ENCODE peak calls at places on chromosomes 1 and 21, in seven cellular contexts. V is right cardiac atrium, N is upper lobe of right lung, S is aorta, C is GM23338, D is prostate gland, H is ascending aorta. A is an unnamed sample.

GRCh38 chr1:23957096-23957495 is 2.5 kb upstream of the PNRC2 start:
- DNase-seq in D (peak; percentile 81), N (no peak), V (no peak), H (no peak), C (no peak), S (no peak), A (no peak)

GRCh38 chr1:154697710-154698109 is 89.7 kb upstream of the ADAR start:
- DNase-seq in N (no peak), V (no peak), S (no peak), C (no peak), D (no peak), H (no peak), A (no peak)

GRCh38 chr1:53619811-53620619 is 118.9 kb downstream of the GLIS1 start:
- DNase-seq in N (peak; percentile 42), H (peak; percentile 37), D (no peak), V (peak; percentile 11), C (no peak), S (peak; percentile 51), A (no peak)

GRCh38 chr1:168987330-168987729 is 119.2 kb upstream of the ATP1B1 start:
- DNase-seq in N (no peak), C (no peak), H (no peak), D (no peak), V (no peak), S (no peak), A (no peak)

GRCh38 chr1:27831568-27832410 is 1.2 kb downstream of the PPP1R8 start:
- DNase-seq in S (no peak), N (no peak), V (no peak), H (no peak), C (no peak), D (no peak), A (no peak)

GRCh38 chr21:33395866-33396265 is 7.3 kb upstream of the IFNGR2 start:
- DNase-seq in H (no peak), N (no peak), D (no peak), V (no peak), S (no peak), C (no peak), A (no peak)

GRCh38 chr1:56434025-56434424 is 145.3 kb downstream of the PLPP3 start:
- DNase-seq in D (no peak), C (no peak), V (no peak), H (peak; percentile 28), S (no peak), N (no peak), A (no peak)

GRCh38 chr1:53560572-53561487 is 101.6 kb downstream of the DMRTB1 start:
- DNase-seq in V (peak; percentile 21), S (peak; percentile 58), H (peak; percentile 53), C (no peak), D (no peak), N (peak; percentile 44), A (no peak)

GRCh38 chr1:176717052-176717754 is 254.2 kb downstream of the PAPPA2 start:
- DNase-seq in D (no peak), H (no peak), S (no peak), V (no peak), C (peak; percentile 7), N (no peak), A (no peak)

GRCh38 chr1:22919341-22920025 is 53.2 kb downstream of the LACTBL1 start:
- DNase-seq in N (no peak), S (peak; percentile 59), H (no peak), V (no peak), D (no peak), C (no peak), A (no peak)

GRCh38 chr1:12447301-12447700 is 170.7 kb downstream of the DHRS3 start:
- DNase-seq in V (no peak), D (no peak), N (no peak), H (no peak), S (no peak), C (no peak), A (no peak)

GRCh38 chr1:226519741-226520598 is 28.6 kb upstream of the STUM start:
- DNase-seq in N (no peak), V (no peak), D (no peak), H (no peak), S (no peak), C (peak; percentile 45), A (no peak)

GRCh38 chr21:42779431-42779861 is 99.9 kb downstream of the WDR4 start:
- DNase-seq in D (no peak), S (no peak), C (no peak), N (no peak), V (no peak), H (no peak), A (no peak)

GRCh38 chr21:31554511-31555022 is 104.9 kb upstream of the SOD1 start:
- DNase-seq in V (no peak), D (no peak), C (peak; percentile 73), N (peak; percentile 16), H (no peak), S (peak; percentile 24), A (no peak)

GRCh38 chr1:203702130-203702577 is 62.8 kb upstream of the LAX1 start:
- DNase-seq in C (peak; percentile 86), N (no peak), V (peak; percentile 56), S (no peak), H (peak; percentile 77), D (peak; percentile 20), A (peak; percentile 29)

GRCh38 chr1:145730900-145731299 is 11.6 kb downstream of the CD160 start:
- DNase-seq in V (no peak), D (no peak), N (no peak), H (no peak), S (no peak), C (peak; percentile 53), A (no peak)

GRCh38 chr1:95321516-95321915 is 87.5 kb downstream of the RWDD3 start:
- DNase-seq in N (no peak), S (no peak), D (no peak), H (no peak), C (no peak), V (no peak), A (no peak)

GRCh38 chr21:38850277-38850951 is 44.7 kb downstream of the ETS2 start:
- DNase-seq in D (no peak), N (no peak), V (no peak), H (no peak), S (no peak), C (no peak), A (no peak)

GRCh38 chr21:35147439-35147838 is 98.3 kb upstream of the RUNX1 start:
- DNase-seq in S (no peak), V (no peak), N (no peak), C (no peak), H (no peak), D (no peak), A (no peak)

GRCh38 chr21:42820513-42821465 is 58.5 kb downstream of the WDR4 start:
- DNase-seq in N (no peak), V (no peak), S (no peak), H (no peak), D (no peak), C (no peak), A (no peak)

GRCh38 chr1:78157162-78157561 is 111.4 kb downstream of the GIPC2 start:
- DNase-seq in D (no peak), N (no peak), S (no peak), H (no peak), V (no peak), C (no peak), A (no peak)

GRCh38 chr1:22362626-22363402 is 88.8 kb upstream of the ZBTB40 start:
- DNase-seq in D (no peak), C (no peak), V (no peak), N (no peak), H (no peak), S (no peak), A (no peak)

GRCh38 chr1:186474208-186474607 is 13.3 kb upstream of the PDC start:
- DNase-seq in S (no peak), H (no peak), C (no peak), D (no peak), N (no peak), V (no peak), A (no peak)

GRCh38 chr1:24295547-24295946 is 23.6 kb upstream of the GRHL3 start:
- DNase-seq in C (no peak), D (no peak), V (no peak), S (no peak), N (no peak), H (no peak), A (no peak)

GRCh38 chr21:41121785-41122415 is 46.1 kb upstream of the BACE2 start:
- DNase-seq in H (peak; percentile 94), C (peak; percentile 82), V (peak; percentile 90), N (peak; percentile 83), D (peak; percentile 90), S (peak; percentile 94), A (peak; percentile 81)

GRCh38 chr1:217642455-217642854 is 11.3 kb downstream of the SPATA17 start:
- DNase-seq in D (no peak), H (no peak), N (no peak), V (no peak), S (no peak), C (no peak), A (no peak)

DNA sequence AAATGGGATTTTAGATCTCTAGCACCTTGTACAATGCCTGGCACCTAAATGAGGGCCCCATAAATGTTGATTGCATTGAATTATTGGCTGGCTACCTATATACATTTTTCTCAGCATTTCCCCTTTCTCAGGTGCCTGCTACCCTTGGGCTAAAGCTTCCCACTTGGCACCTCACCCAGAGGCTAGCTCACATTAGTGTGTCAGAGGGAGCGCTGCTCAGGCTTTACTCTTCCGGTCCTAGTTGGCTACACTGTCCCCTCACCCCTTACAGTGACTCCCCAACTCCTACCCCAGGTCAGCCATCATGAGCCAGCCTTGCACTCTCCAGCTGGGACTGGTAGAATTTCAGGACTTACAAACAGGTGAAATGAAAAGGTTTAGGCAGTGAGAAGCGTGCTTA is 9.5 kb downstream of the TRAF5 start:
- DNase-seq in C (no peak), S (no peak), H (no peak), N (no peak), D (no peak), V (no peak), A (no peak)
- H3K4me1 ChIP-seq in C (peaks cover 12% of the 10 kb centered on the region), S (peaks cover 15% of the 10 kb centered on the region), H (peaks cover 16% of the 10 kb centered on the region), N (peaks cover 10% of the 10 kb centered on the region), D (peaks cover 4% of the 10 kb centered on the region), V (peaks cover 2% of the 10 kb centered on the region), A (no peaks in the 10 kb centered on the region)

GRCh38 chr1:66506393-66506687 is 27.6 kb upstream of the SGIP1 start:
- DNase-seq in V (no peak), S (no peak), C (no peak), N (no peak), H (no peak), D (no peak), A (no peak)
- H3K27ac ChIP-seq in V (no peak overlapping the region), S (no peak overlapping the region), C (no peak overlapping the region), N (no peak overlapping the region), H (no peak overlapping the region), D (no peak overlapping the region), A (no peak overlapping the region)

GRCh38 chr1:81232505-81232904 is 568.2 kb upstream of the ADGRL2 start:
- DNase-seq in C (no peak), V (no peak), N (no peak), H (no peak), D (no peak), S (no peak), A (no peak)
- H3K4me3 ChIP-seq in C (no peak overlapping the region), V (no peak overlapping the region), N (no peak overlapping the region), H (no peak overlapping the region), D (no peak overlapping the region), S (no peak overlapping the region), A (no peak overlapping the region)

GRCh38 chr1:51517361-51518032 is 1.6 kb downstream of the EPS15 start:
- DNase-seq in V (no peak), H (no peak), D (peak; percentile 23), N (no peak), S (no peak), C (no peak), A (no peak)
- H3K4me1 ChIP-seq in V (no peaks in the 10 kb centered on the region), H (peaks cover 3% of the 10 kb centered on the region), D (peaks cover 2% of the 10 kb centered on the region), N (peaks cover 44% of the 10 kb centered on the region), S (peaks cover 3% of the 10 kb centered on the region), C (peaks cover 11% of the 10 kb centered on the region), A (peaks cover 50% of the 10 kb centered on the region)

GRCh38 chr1:34865981-34866761 is 6.6 kb upstream of the SMIM12 start:
- DNase-seq in S (peak; percentile 97), C (peak; percentile 91), V (peak; percentile 95), H (peak; percentile 91), N (peak; percentile 95), D (peak; percentile 65), A (peak; percentile 87)
- H3K27ac ChIP-seq in S (no peak overlapping the region), C (no peak overlapping the region), V (peak overlapping the region; percentile 17), H (peak overlapping the region; percentile 54), N (peak overlapping the region; percentile 86), D (peak overlapping the region; percentile 71), A (peak overlapping the region; percentile 60)